ENCODE peak calls at places on chromosomes 3 and 15, in four cellular contexts. One of them, this sample, is unnamed.

GRCh38 chr3:141656771-141657170 is 81.3 kb upstream of the RNF7 start:
- DNase-seq in AG10803: peak
- DNase-seq in HCT116: no peak
- DNase-seq in right lobe of liver: no peak
- DNase-seq in this sample: no peak

GRCh38 chr3:31432897-31433678 is 99.6 kb upstream of the STT3B start:
- DNase-seq in AG10803: no peak
- DNase-seq in HCT116: no peak
- DNase-seq in right lobe of liver: no peak
- DNase-seq in this sample: no peak

GRCh38 chr3:81864273-81864672 is 102.8 kb upstream of the GBE1 start:
- DNase-seq in AG10803: no peak
- DNase-seq in HCT116: no peak
- DNase-seq in right lobe of liver: no peak
- DNase-seq in this sample: no peak

GRCh38 chr15:79091204-79091867 is 756 bp upstream of the RASGRF1 start:
- DNase-seq in AG10803: no peak
- DNase-seq in HCT116: no peak
- DNase-seq in right lobe of liver: no peak
- DNase-seq in this sample: no peak

GRCh38 chr15:34951993-34952392 is 17.5 kb downstream of the AQR start:
- DNase-seq in AG10803: peak
- DNase-seq in HCT116: no peak
- DNase-seq in right lobe of liver: no peak
- DNase-seq in this sample: peak

GRCh38 chr3:172202797-172203196 is 163.4 kb downstream of the FNDC3B start:
- DNase-seq in AG10803: no peak
- DNase-seq in HCT116: no peak
- DNase-seq in right lobe of liver: no peak
- DNase-seq in this sample: no peak

GRCh38 chr3:23203651-23204111 is 554 bp downstream of the UBE2E2 start:
- DNase-seq in AG10803: peak
- DNase-seq in HCT116: no peak
- DNase-seq in right lobe of liver: no peak
- DNase-seq in this sample: no peak

GRCh38 chr3:54771050-54771449 is 156.8 kb downstream of the LRTM1 start:
- DNase-seq in AG10803: no peak
- DNase-seq in HCT116: no peak
- DNase-seq in right lobe of liver: no peak
- DNase-seq in this sample: no peak

GRCh38 chr15:99123706-99124451 is 19.0 kb downstream of the SYNM start:
- DNase-seq in AG10803: peak
- DNase-seq in HCT116: peak
- DNase-seq in right lobe of liver: peak
- DNase-seq in this sample: peak

GRCh38 chr3:25574172-25574765 is 90.4 kb downstream of the TOP2B start:
- DNase-seq in AG10803: no peak
- DNase-seq in HCT116: no peak
- DNase-seq in right lobe of liver: no peak
- DNase-seq in this sample: no peak

GRCh38 chr15:90642464-90643300 is 74.5 kb upstream of the BLM start:
- DNase-seq in AG10803: no peak
- DNase-seq in HCT116: no peak
- DNase-seq in right lobe of liver: no peak
- DNase-seq in this sample: no peak

GRCh38 chr3:162398554-162398953 is 901.9 kb downstream of the OTOL1 start:
- DNase-seq in AG10803: no peak
- DNase-seq in HCT116: no peak
- DNase-seq in right lobe of liver: no peak
- DNase-seq in this sample: no peak

GRCh38 chr3:172138031-172138538 is 98.7 kb downstream of the FNDC3B start:
- DNase-seq in AG10803: no peak
- DNase-seq in HCT116: no peak
- DNase-seq in right lobe of liver: no peak
- DNase-seq in this sample: no peak

GRCh38 chr3:190892328-190893011 is 30.0 kb upstream of the GMNC start:
- DNase-seq in AG10803: no peak
- DNase-seq in HCT116: no peak
- DNase-seq in right lobe of liver: no peak
- DNase-seq in this sample: no peak

GRCh38 chr15:72970965-72971746 is 81.1 kb upstream of the NEO1 start:
- DNase-seq in AG10803: no peak
- DNase-seq in HCT116: no peak
- DNase-seq in right lobe of liver: no peak
- DNase-seq in this sample: no peak

GRCh38 chr3:151008699-151009098 is 36.2 kb upstream of the CLRN1 start:
- DNase-seq in AG10803: peak
- DNase-seq in HCT116: peak
- DNase-seq in right lobe of liver: no peak
- DNase-seq in this sample: peak

GRCh38 chr3:68876112-68876713 is 56.1 kb downstream of the TAFA4 start:
- DNase-seq in AG10803: peak
- DNase-seq in HCT116: peak
- DNase-seq in right lobe of liver: no peak
- DNase-seq in this sample: peak

GRCh38 chr15:41610048-41610447 is 50.2 kb upstream of the MGA start:
- DNase-seq in AG10803: no peak
- DNase-seq in HCT116: no peak
- DNase-seq in right lobe of liver: no peak
- DNase-seq in this sample: no peak

GRCh38 chr3:103158183-103158582 is 723.4 kb downstream of the ZPLD1 start:
- DNase-seq in AG10803: no peak
- DNase-seq in HCT116: no peak
- DNase-seq in right lobe of liver: no peak
- DNase-seq in this sample: no peak

GRCh38 chr3:179036226-179036625 is 35.4 kb downstream of the ZMAT3 start:
- DNase-seq in AG10803: peak
- DNase-seq in HCT116: no peak
- DNase-seq in right lobe of liver: no peak
- DNase-seq in this sample: no peak

GRCh38 chr15:88894348-88894818 is 961 bp downstream of the HAPLN3 start:
- DNase-seq in AG10803: no peak
- DNase-seq in HCT116: no peak
- DNase-seq in right lobe of liver: peak
- DNase-seq in this sample: no peak

GRCh38 chr15:78035319-78035718 is 42.2 kb downstream of the TBC1D2B start:
- DNase-seq in AG10803: no peak
- DNase-seq in HCT116: no peak
- DNase-seq in right lobe of liver: peak
- DNase-seq in this sample: no peak

GRCh38 chr15:40256642-40257235 is 17.9 kb downstream of the PAK6 start:
- DNase-seq in AG10803: no peak
- DNase-seq in HCT116: no peak
- DNase-seq in right lobe of liver: no peak
- DNase-seq in this sample: no peak

GRCh38 chr3:71891483-71891882 is 106.5 kb upstream of the PROK2 start:
- DNase-seq in AG10803: no peak
- DNase-seq in HCT116: no peak
- DNase-seq in right lobe of liver: no peak
- DNase-seq in this sample: no peak

GRCh38 chr15:70775160-70775559 is 11.8 kb upstream of the UACA start:
- DNase-seq in AG10803: peak
- DNase-seq in HCT116: no peak
- DNase-seq in right lobe of liver: no peak
- DNase-seq in this sample: peak

GRCh38 chr3:14410501-14411165 is 8.2 kb downstream of the SLC6A6 start:
- DNase-seq in AG10803: peak
- DNase-seq in HCT116: no peak
- DNase-seq in right lobe of liver: no peak
- DNase-seq in this sample: no peak

GRCh38 chr3:14411988-14412387 is 9.6 kb downstream of the SLC6A6 start:
- DNase-seq in AG10803: no peak
- DNase-seq in HCT116: no peak
- DNase-seq in right lobe of liver: no peak
- DNase-seq in this sample: no peak

GRCh38 chr3:14410106-14410500 is 7.7 kb downstream of the SLC6A6 start:
- DNase-seq in AG10803: no peak
- DNase-seq in HCT116: no peak
- DNase-seq in right lobe of liver: no peak
- DNase-seq in this sample: no peak

GRCh38 chr3:14412831-14413380 is 10.5 kb downstream of the SLC6A6 start:
- DNase-seq in AG10803: no peak
- DNase-seq in HCT116: no peak
- DNase-seq in right lobe of liver: no peak
- DNase-seq in this sample: no peak

DNA sequence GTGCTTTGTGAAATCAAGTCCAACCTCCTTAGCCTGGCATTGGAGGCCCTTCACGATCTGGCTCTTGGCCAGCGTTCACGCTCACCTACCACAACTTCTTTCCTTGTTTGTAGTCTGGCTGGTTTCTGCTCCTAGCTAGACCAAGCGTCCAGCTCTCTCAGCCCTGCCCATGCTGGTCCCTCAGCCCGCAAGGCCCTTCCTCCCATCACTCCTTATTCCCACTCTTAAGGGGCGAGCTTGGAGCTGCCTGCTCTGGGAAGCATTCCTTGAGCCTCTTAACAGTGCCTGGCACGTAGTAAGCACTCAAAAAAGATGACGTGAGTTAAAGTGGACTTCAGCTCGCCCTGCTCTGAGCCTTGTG is 8.7 kb downstream of the SLC6A6 start:
- DNase-seq in AG10803: no peak
- DNase-seq in HCT116: no peak
- DNase-seq in right lobe of liver: no peak
- DNase-seq in this sample: no peak
- TF ChIP-seq CTCF in AG10803: no peak
- TF ChIP-seq CTCF in HCT116: no peak
- TF ChIP-seq CTCF in right lobe of liver: no peak
- TF ChIP-seq CTCF in this sample: no peak

DNA sequence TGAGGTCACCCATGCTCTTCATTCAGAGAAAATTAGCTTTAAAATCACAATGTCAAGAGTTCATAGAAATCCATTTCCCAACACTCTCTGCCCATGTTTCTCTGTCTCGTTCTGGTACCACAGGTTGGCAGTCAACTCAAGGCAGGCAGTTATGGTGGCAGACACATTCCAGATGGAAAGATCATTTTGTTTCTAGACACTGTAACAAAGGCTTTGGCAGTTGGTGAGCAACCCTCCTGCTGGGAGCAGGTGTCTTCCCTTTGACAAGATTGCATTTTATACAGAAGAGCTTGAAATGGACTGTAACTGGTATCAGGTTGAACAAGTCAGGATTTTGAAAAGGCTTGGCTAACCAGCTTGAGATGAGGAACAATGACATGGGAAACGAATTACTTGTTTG is 169.9 kb downstream of the SEMA6D start:
- DNase-seq in AG10803: no peak
- DNase-seq in HCT116: no peak
- DNase-seq in right lobe of liver: no peak
- DNase-seq in this sample: no peak
- H3K4me3 ChIP-seq in AG10803: no peak
- H3K4me3 ChIP-seq in HCT116: no peak
- H3K4me3 ChIP-seq in right lobe of liver: no peak
- H3K4me3 ChIP-seq in this sample: no peak

DNA sequence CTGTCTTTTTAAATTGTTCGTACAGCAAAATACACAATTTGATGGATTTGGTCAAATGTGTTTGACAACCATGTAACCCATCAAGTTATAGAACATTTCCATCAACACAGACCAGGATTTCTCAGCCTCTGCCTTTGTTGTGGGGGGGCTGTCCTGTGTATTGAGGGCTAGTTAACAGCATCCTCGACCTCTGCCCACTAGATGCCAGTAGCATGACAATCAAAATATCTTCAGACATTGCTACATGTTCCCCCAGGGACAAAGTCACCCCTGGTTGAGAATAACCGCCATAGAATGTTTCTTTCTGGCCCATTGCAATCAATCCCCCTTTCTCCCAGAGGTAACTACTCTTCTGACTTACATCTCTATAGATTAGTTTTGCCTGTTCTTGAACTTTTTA is 310.1 kb upstream of the RGMA start:
- DNase-seq in AG10803: no peak
- DNase-seq in HCT116: no peak
- DNase-seq in right lobe of liver: no peak
- DNase-seq in this sample: no peak
- TF ChIP-seq CTCF in AG10803: no peak
- TF ChIP-seq CTCF in HCT116: no peak
- TF ChIP-seq CTCF in right lobe of liver: no peak
- TF ChIP-seq CTCF in this sample: no peak

GRCh38 chr3:98600412-98601095 is 7.1 kb upstream of the CPOX start:
- DNase-seq in AG10803: no peak
- DNase-seq in HCT116: no peak
- DNase-seq in right lobe of liver: no peak
- DNase-seq in this sample: no peak
- H3K4me3 ChIP-seq in AG10803: no peak
- H3K4me3 ChIP-seq in HCT116: no peak
- H3K4me3 ChIP-seq in right lobe of liver: no peak
- H3K4me3 ChIP-seq in this sample: no peak

DNA sequence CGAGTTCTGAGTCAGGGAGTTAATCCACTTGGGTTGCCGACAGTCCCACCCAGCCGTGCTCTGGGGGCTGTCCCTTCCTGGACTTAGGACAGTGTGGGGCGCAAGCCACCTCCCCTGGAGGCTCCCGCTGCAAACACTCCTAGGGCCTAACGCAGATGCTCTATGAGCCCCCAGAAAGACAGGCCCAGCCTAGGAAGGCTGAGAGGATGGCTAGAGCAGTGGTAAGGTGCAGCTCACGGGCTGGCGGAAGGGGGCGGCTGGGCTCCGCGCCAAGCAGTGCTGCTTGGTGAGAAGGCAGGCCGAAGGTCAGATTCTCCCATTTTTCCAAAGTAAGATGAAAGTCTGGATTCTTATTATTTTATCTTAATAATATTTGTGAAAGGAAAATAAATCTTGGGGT is 84.6 kb upstream of the ALDH1L1 start:
- DNase-seq in AG10803: no peak
- DNase-seq in HCT116: no peak
- DNase-seq in right lobe of liver: no peak
- DNase-seq in this sample: no peak
- TF ChIP-seq CTCF in AG10803: no peak
- TF ChIP-seq CTCF in HCT116: no peak
- TF ChIP-seq CTCF in right lobe of liver: no peak
- TF ChIP-seq CTCF in this sample: no peak